ENCODE peak calls at places on chromosomes 3 and 15, in six cellular contexts. G, U, Y, V, P and J are unnamed samples.

GRCh38 chr3:123346726-123347125 is 102.2 kb downstream of the ADCY5 start:
- DNase-seq in G (no peak), U (no peak), Y (peak), V (no peak), P (no peak), J (no peak)

GRCh38 chr3:195517030-195517429 is 26.1 kb downstream of the PPP1R2 start:
- DNase-seq in G (no peak), U (no peak), Y (no peak), V (no peak), P (no peak), J (no peak)

GRCh38 chr3:168094877-168095610 is 680 bp downstream of the GOLIM4 start:
- DNase-seq in G (no peak), U (peak), Y (peak), V (peak), P (peak), J (peak)

GRCh38 chr3:38454884-38455638 is 1.4 kb downstream of the ACVR2B start:
- DNase-seq in G (no peak), U (peak), Y (peak), V (peak), P (peak), J (no peak)

GRCh38 chr3:2838533-2839157 is 271.5 kb downstream of the IL5RA start:
- DNase-seq in G (no peak), U (no peak), Y (no peak), V (no peak), P (no peak), J (no peak)

GRCh38 chr15:96135166-96136093 is 195.1 kb upstream of the NR2F2 start:
- DNase-seq in G (no peak), U (no peak), Y (no peak), V (no peak), P (no peak), J (no peak)

GRCh38 chr15:40567111-40567510 is 2.0 kb upstream of the RPUSD2 start:
- DNase-seq in G (no peak), U (peak), Y (peak), V (no peak), P (no peak), J (no peak)

GRCh38 chr15:28726102-28726501 is 13.9 kb upstream of the GOLGA8M start:
- DNase-seq in G (no peak), U (no peak), Y (no peak), V (no peak), P (no peak), J (no peak)

GRCh38 chr3:197183582-197183981 is 114.8 kb downstream of the DLG1 start:
- DNase-seq in G (no peak), U (no peak), Y (no peak), V (no peak), P (no peak), J (no peak)

GRCh38 chr3:61425356-61425755 is 136.0 kb upstream of the PTPRG start:
- DNase-seq in G (no peak), U (no peak), Y (no peak), V (no peak), P (no peak), J (no peak)

GRCh38 chr3:164897335-164897734 is 181.0 kb downstream of the SI start:
- DNase-seq in G (no peak), U (no peak), Y (no peak), V (no peak), P (no peak), J (no peak)